ENCODE peak calls at places on chromosomes 5 and 9, in seven cellular contexts. V is epithelial cell of prostate; K is NCI-H2029; I is CD4-positive, alpha-beta memory T cell; Z is renal cortical epithelial cell; A is AG08396; F is skeletal muscle cell. T is an unnamed sample.

GRCh38 chr9:35598863-35599590 is 6.0 kb upstream of the TESK1 start:
- DNase-seq in V (no peak), K (no peak), I (no peak), Z (no peak), A (no peak), F (no peak), T (peak)

GRCh38 chr9:4842213-4842612 is 49.5 kb downstream of the RCL1 start:
- DNase-seq in V (no peak), K (no peak), I (no peak), Z (no peak), A (no peak), F (no peak), T (no peak)

GRCh38 chr9:97908736-97909135 is 13.6 kb downstream of the TRMO start:
- DNase-seq in V (no peak), K (no peak), I (no peak), Z (no peak), A (no peak), F (no peak), T (no peak)

GRCh38 chr5:138573949-138574670 is 1.1 kb downstream of the HSPA9 start:
- DNase-seq in V (no peak), K (no peak), I (no peak), Z (no peak), A (peak), F (no peak), T (no peak)

GRCh38 chr5:126852104-126852531 is 75.2 kb downstream of the LMNB1 start:
- DNase-seq in V (no peak), K (no peak), I (peak), Z (peak), A (no peak), F (no peak), T (no peak)

GRCh38 chr5:80406980-80407734 is 707 bp upstream of the ZFYVE16 start:
- DNase-seq in V (no peak), K (no peak), I (no peak), Z (peak), A (no peak), F (peak), T (no peak)

GRCh38 chr9:131432050-131432449 is 38.2 kb downstream of the PRRC2B start:
- DNase-seq in V (peak), K (no peak), I (no peak), Z (no peak), A (no peak), F (no peak), T (no peak)

GRCh38 chr5:111602817-111603445 is 90.6 kb upstream of the STARD4 start:
- DNase-seq in V (no peak), K (no peak), I (no peak), Z (no peak), A (no peak), F (no peak), T (no peak)

GRCh38 chr5:35938518-35939227 is at the start of gene CAPSL:
- DNase-seq in V (peak), K (no peak), I (no peak), Z (peak), A (peak), F (peak), T (no peak)

GRCh38 chr9:131668439-131669233 is 71.2 kb downstream of the RAPGEF1 start:
- DNase-seq in V (no peak), K (peak), I (peak), Z (peak), A (peak), F (no peak), T (no peak)

GRCh38 chr5:74257645-74258328 is 382.7 kb downstream of the ENC1 start:
- DNase-seq in V (no peak), K (no peak), I (no peak), Z (peak), A (peak), F (no peak), T (no peak)

GRCh38 chr5:181160144-181160754 is 12.9 kb downstream of the OR2V2 start:
- DNase-seq in V (no peak), K (no peak), I (peak), Z (no peak), A (peak), F (no peak), T (no peak)

GRCh38 chr5:16160706-16161105 is 18.9 kb downstream of the MARCHF11 start:
- DNase-seq in V (peak), K (peak), I (peak), Z (peak), A (peak), F (peak), T (peak)

GRCh38 chr5:54757541-54757940 is 227.9 kb downstream of the ESM1 start:
- DNase-seq in V (no peak), K (no peak), I (no peak), Z (no peak), A (no peak), F (no peak), T (no peak)

GRCh38 chr5:15968994-15969393 is 210.6 kb downstream of the MARCHF11 start:
- DNase-seq in V (no peak), K (no peak), I (no peak), Z (no peak), A (no peak), F (no peak), T (no peak)

GRCh38 chr9:73230257-73230656 is 78.6 kb downstream of the ANXA1 start:
- DNase-seq in V (no peak), K (no peak), I (no peak), Z (peak), A (no peak), F (no peak), T (no peak)

GRCh38 chr5:91499943-91500531 is 116.9 kb upstream of the ARRDC3 start:
- DNase-seq in V (no peak), K (peak), I (peak), Z (peak), A (peak), F (peak), T (no peak)

GRCh38 chr9:125988479-125989050 is 241.4 kb downstream of the PBX3 start:
- DNase-seq in V (no peak), K (no peak), I (no peak), Z (no peak), A (no peak), F (no peak), T (no peak)

GRCh38 chr9:125495137-125496119 is 211.6 kb downstream of the MAPKAP1 start:
- DNase-seq in V (no peak), K (no peak), I (no peak), Z (peak), A (no peak), F (no peak), T (no peak)

GRCh38 chr5:149837680-149838269 is 106.8 kb downstream of the PDE6A start:
- DNase-seq in V (peak), K (peak), I (no peak), Z (peak), A (peak), F (no peak), T (peak)

GRCh38 chr5:107676702-107677101 is 6.0 kb upstream of the EFNA5 start:
- DNase-seq in V (no peak), K (no peak), I (no peak), Z (no peak), A (no peak), F (no peak), T (no peak)

GRCh38 chr9:38254151-38254550 is 138.4 kb upstream of the ALDH1B1 start:
- DNase-seq in V (no peak), K (no peak), I (no peak), Z (no peak), A (no peak), F (no peak), T (no peak)

GRCh38 chr9:22117511-22118388 is 108.6 kb upstream of the CDKN2B start:
- DNase-seq in V (peak), K (no peak), I (no peak), Z (peak), A (no peak), F (peak), T (no peak)

GRCh38 chr9:83384214-83384613 is 154.0 kb downstream of the FRMD3 start:
- DNase-seq in V (no peak), K (peak), I (no peak), Z (no peak), A (no peak), F (no peak), T (peak)

GRCh38 chr5:65506961-65507360 is 25.2 kb upstream of the ADAMTS6 start:
- DNase-seq in V (no peak), K (no peak), I (no peak), Z (peak), A (peak), F (peak), T (no peak)

GRCh38 chr5:35161637-35162248 is 68.5 kb downstream of the PRLR start:
- DNase-seq in V (no peak), K (no peak), I (no peak), Z (no peak), A (no peak), F (no peak), T (no peak)

GRCh38 chr5:155485344-155485743 is 471.8 kb downstream of the KIF4B start:
- DNase-seq in V (no peak), K (no peak), I (no peak), Z (peak), A (no peak), F (no peak), T (no peak)

GRCh38 chr5:111887706-111888105 is 130.7 kb upstream of the NREP start:
- DNase-seq in V (no peak), K (no peak), I (no peak), Z (no peak), A (no peak), F (peak), T (no peak)

GRCh38 chr5:174234388-174234787 is 188.9 kb downstream of the NSG2 start:
- DNase-seq in V (no peak), K (no peak), I (no peak), Z (no peak), A (no peak), F (no peak), T (no peak)

GRCh38 chr5:9692576-9692975 is 62.4 kb upstream of the TAS2R1 start:
- DNase-seq in V (no peak), K (no peak), I (no peak), Z (no peak), A (no peak), F (no peak), T (no peak)

GRCh38 chr9:35856882-35857281 is 13.3 kb downstream of the OR13J1 start:
- DNase-seq in V (no peak), K (no peak), I (no peak), Z (no peak), A (no peak), F (no peak), T (no peak)

GRCh38 chr5:34022131-34022705 is 14.4 kb upstream of the AMACR start:
- DNase-seq in V (no peak), K (no peak), I (no peak), Z (no peak), A (no peak), F (no peak), T (no peak)

GRCh38 chr9:4674783-4675182 is 4.6 kb upstream of the CDC37L1 start:
- DNase-seq in V (peak), K (no peak), I (no peak), Z (peak), A (peak), F (peak), T (no peak)

GRCh38 chr9:70557665-70558419 is 143.4 kb upstream of the KLF9 start:
- DNase-seq in V (no peak), K (no peak), I (no peak), Z (no peak), A (no peak), F (no peak), T (no peak)

GRCh38 chr9:14908221-14909206 is 1.7 kb downstream of the FREM1 start:
- DNase-seq in V (no peak), K (no peak), I (no peak), Z (peak), A (no peak), F (no peak), T (no peak)

GRCh38 chr9:93252116-93252780 is 68.3 kb downstream of the WNK2 start:
- DNase-seq in V (no peak), K (no peak), I (no peak), Z (no peak), A (no peak), F (no peak), T (no peak)

GRCh38 chr9:69658987-69659677 is 13.0 kb downstream of the APBA1 start:
- DNase-seq in V (no peak), K (no peak), I (no peak), Z (no peak), A (no peak), F (no peak), T (no peak)

GRCh38 chr9:72474676-72475075 is 46.7 kb upstream of the TMC1 start:
- DNase-seq in V (no peak), K (no peak), I (no peak), Z (no peak), A (peak), F (no peak), T (no peak)